ENCODE peak calls at places on chromosome 10, in ten cellular contexts. T is activated CD4-positive, alpha-beta T cell treated with anti-CD3 and anti-CD28 coated beads, Interleukin-2, amount 50 U/mL, for 24 hours; Z is activated effector memory CD4-positive, alpha-beta T cell treated with anti-CD3 and anti-CD28 coated beads, Interleukin-2, amount 50 U/mL, for 16 hours; J is BJ; S is NCI-H2029 treated with DMSO at 0.1 percent for 48 hours; N is AG08396; Q is fibroblast of the conjunctiva; M is tibial nerve; X is fibroblast of lung; U is GM23248. K is an unnamed sample.

GRCh38 chr10:62652564-62652963 is 152.0 kb upstream of the ADO start:
- DNase-seq in Z (no peak), Q (no peak), N (no peak), U (no peak), S (no peak), J (no peak), M (no peak), X (no peak), T (no peak), K (no peak)

GRCh38 chr10:123585477-123586445 is 80.4 kb upstream of the GPR26 start:
- DNase-seq in M (no peak), S (no peak), U (no peak), Q (no peak), J (no peak), X (no peak), T (no peak), Z (no peak), N (no peak), K (no peak)

GRCh38 chr10:45279702-45280101 is 35.7 kb downstream of the OR13A1 start:
- DNase-seq in N (no peak), T (no peak), M (no peak), X (no peak), Q (no peak), Z (no peak), J (no peak), S (no peak), U (no peak), K (no peak)

GRCh38 chr10:113058175-113058961 is 108.3 kb downstream of the TCF7L2 start:
- DNase-seq in Q (peak), M (no peak), S (peak), Z (no peak), X (peak), N (peak), J (no peak), T (no peak), U (peak), K (peak)

GRCh38 chr10:130772056-130772455 is 539.5 kb downstream of the TCERG1L start:
- DNase-seq in S (no peak), J (no peak), X (no peak), T (no peak), U (no peak), M (no peak), Q (no peak), Z (no peak), N (no peak), K (no peak)

GRCh38 chr10:126062132-126063032 is 166.0 kb downstream of the FANK1 start:
- DNase-seq in M (peak), S (no peak), J (peak), Z (no peak), N (peak), T (no peak), X (peak), Q (peak), U (peak), K (peak)

GRCh38 chr10:86366902-86367338 is 325 bp upstream of the GRID1 start:
- DNase-seq in Q (no peak), U (peak), S (no peak), T (no peak), X (no peak), J (no peak), N (no peak), Z (no peak), M (peak), K (no peak)

GRCh38 chr10:32207544-32207943 is 139.4 kb downstream of the EPC1 start:
- DNase-seq in T (peak), N (peak), U (peak), S (no peak), Z (peak), Q (peak), X (peak), J (no peak), M (no peak), K (no peak)

GRCh38 chr10:24759706-24760105 is 36.0 kb upstream of the ARHGAP21 start:
- DNase-seq in S (no peak), U (no peak), M (no peak), J (no peak), X (no peak), N (no peak), T (no peak), Z (no peak), Q (no peak), K (no peak)

GRCh38 chr10:70132098-70133029 is at the start of gene AIFM2:
- DNase-seq in Z (peak), Q (peak), X (peak), S (no peak), J (no peak), N (peak), U (peak), M (peak), T (peak), K (peak)

GRCh38 chr10:102599565-102600327 is 44.5 kb upstream of the TRIM8 start:
- DNase-seq in T (no peak), X (no peak), Z (no peak), S (no peak), M (no peak), N (no peak), Q (no peak), J (no peak), U (no peak), K (no peak)

GRCh38 chr10:52758406-52758805 is 14.2 kb downstream of the MBL2 start:
- DNase-seq in J (no peak), X (no peak), Z (no peak), M (no peak), T (no peak), Q (no peak), N (no peak), U (no peak), S (no peak), K (no peak)

GRCh38 chr10:49080071-49080470 is 35.3 kb downstream of the VSTM4 start:
- DNase-seq in U (peak), Z (peak), J (no peak), N (no peak), M (no peak), T (no peak), Q (peak), X (peak), S (no peak), K (no peak)

GRCh38 chr10:97542169-97543024 is 30.2 kb upstream of the ANKRD2 start:
- DNase-seq in J (peak), Z (peak), X (peak), S (no peak), Q (peak), U (peak), M (peak), N (peak), T (no peak), K (peak)

GRCh38 chr10:48608279-48608681 is 3.4 kb upstream of the ARHGAP22 start:
- DNase-seq in U (peak), T (no peak), X (no peak), N (no peak), S (no peak), M (no peak), Z (peak), J (no peak), Q (no peak), K (no peak)